ENCODE peak calls at places on chromosome 21, in five cellular contexts. G, Y, J, N and V are unnamed samples.

GRCh38 chr21:33980276-33980916 is 64.8 kb upstream of the ATP5PO start:
- DNase-seq in N (no peak), Y (no peak), G (no peak), J (peak), V (no peak)

GRCh38 chr21:43571976-43572375 is 87.3 kb downstream of the HSF2BP start:
- DNase-seq in N (no peak), G (no peak), J (no peak), Y (no peak), V (no peak)

GRCh38 chr21:36627242-36627641 is 71.7 kb upstream of the SIM2 start:
- DNase-seq in N (peak), J (peak), Y (no peak), G (no peak), V (no peak)

GRCh38 chr21:16420086-16420724 is 690.4 kb downstream of the USP25 start:
- DNase-seq in G (peak), J (peak), Y (peak), N (peak), V (no peak)

GRCh38 chr21:32834825-32835224 is 63.3 kb upstream of the PAXBP1 start:
- DNase-seq in J (no peak), N (no peak), G (no peak), Y (no peak), V (no peak)

GRCh38 chr21:26041441-26042180 is 129.0 kb downstream of the APP start:
- DNase-seq in G (no peak), J (peak), Y (peak), N (no peak), V (no peak)

GRCh38 chr21:43719748-43720538 is 1.0 kb downstream of the PDXK start:
- DNase-seq in J (no peak), Y (peak), G (no peak), N (no peak), V (no peak)

GRCh38 chr21:39136711-39137110 is 46.5 kb downstream of the PSMG1 start:
- DNase-seq in J (peak), N (no peak), Y (peak), G (peak), V (no peak)

GRCh38 chr21:33940846-33941245 is 25.2 kb upstream of the ATP5PO start:
- DNase-seq in G (no peak), J (no peak), Y (peak), N (no peak), V (no peak)

GRCh38 chr21:44658511-44658910 is 779 bp downstream of the KRTAP12-3 start:
- DNase-seq in Y (no peak), G (no peak), J (no peak), N (no peak), V (no peak)

GRCh38 chr21:38716942-38717341 is 88.8 kb upstream of the ETS2 start:
- DNase-seq in G (no peak), N (no peak), Y (no peak), J (peak), V (no peak)

GRCh38 chr21:16308269-16308668 is 578.5 kb downstream of the USP25 start:
- DNase-seq in N (no peak), Y (no peak), G (no peak), J (peak), V (no peak)

GRCh38 chr21:38813143-38813542 is 7.4 kb downstream of the ETS2 start:
- DNase-seq in Y (no peak), N (no peak), G (no peak), J (no peak), V (no peak)

GRCh38 chr21:39003982-39004775 is 179.1 kb downstream of the PSMG1 start:
- DNase-seq in G (no peak), Y (peak), J (no peak), N (no peak), V (no peak)

GRCh38 chr21:43004926-43005325 is 30.6 kb downstream of the PKNOX1 start:
- DNase-seq in Y (no peak), G (no peak), N (no peak), J (no peak), V (no peak)

GRCh38 chr21:17513214-17514123 is 626 bp downstream of the CXADR start:
- DNase-seq in G (peak), J (peak), Y (peak), N (no peak), V (peak)

GRCh38 chr21:44758141-44758561 is 43.5 kb downstream of the UBE2G2 start:
- DNase-seq in N (no peak), J (no peak), G (no peak), Y (no peak), V (no peak)

GRCh38 chr21:45050361-45050785 is 24.0 kb upstream of the ADARB1 start:
- DNase-seq in Y (no peak), G (no peak), N (no peak), J (no peak), V (no peak)

GRCh38 chr21:27803571-27803970 is 836.7 kb upstream of the ADAMTS5 start:
- DNase-seq in G (no peak), N (no peak), Y (peak), J (no peak), V (no peak)

GRCh38 chr21:44380876-44381275 is 27.5 kb downstream of the TRPM2 start:
- DNase-seq in N (no peak), G (no peak), Y (no peak), J (no peak), V (no peak)

GRCh38 chr21:29334717-29335428 is 36.2 kb downstream of the BACH1 start:
- DNase-seq in Y (peak), G (no peak), N (no peak), J (peak), V (no peak)

GRCh38 chr21:38268859-38269566 is 12.2 kb downstream of the KCNJ15 start:
- DNase-seq in J (peak), Y (no peak), N (no peak), G (no peak), V (peak)

GRCh38 chr21:44455524-44456206 is 355 bp downstream of the LRRC3 start:
- DNase-seq in Y (peak), N (no peak), J (peak), G (peak), V (peak)

GRCh38 chr21:38800924-38801744 is 4.6 kb upstream of the ETS2 start:
- DNase-seq in J (peak), G (no peak), Y (no peak), N (no peak), V (no peak)

GRCh38 chr21:32803651-32804050 is 32.1 kb upstream of the PAXBP1 start:
- DNase-seq in N (no peak), Y (peak), G (no peak), J (no peak), V (no peak)

GRCh38 chr21:27713159-27714109 is 746.5 kb upstream of the ADAMTS5 start:
- DNase-seq in J (peak), Y (no peak), G (no peak), N (no peak), V (no peak)

GRCh38 chr21:25350056-25350455 is 257.2 kb downstream of the MRPL39 start:
- DNase-seq in J (peak), N (no peak), G (no peak), Y (peak), V (peak)

GRCh38 chr21:44875341-44875740 is 1.9 kb upstream of the PTTG1IP start:
- DNase-seq in J (peak), N (no peak), Y (peak), G (no peak), V (no peak)

GRCh38 chr21:17506936-17507335 is 5.9 kb upstream of the CXADR start:
- DNase-seq in N (no peak), Y (no peak), J (no peak), G (no peak), V (no peak)

GRCh38 chr21:16751705-16752104 is 761.1 kb upstream of the CXADR start:
- DNase-seq in J (peak), G (no peak), N (no peak), Y (no peak), V (no peak)

GRCh38 chr21:41847066-41847804 is 31.9 kb downstream of the PRDM15 start:
- DNase-seq in Y (peak), J (no peak), G (no peak), N (no peak), V (no peak)
- TF ChIP-seq CTCF in Y (peak), J (no peak), G (no peak), N (peak), V (no peak)

GRCh38 chr21:19326581-19327319 is 923.2 kb upstream of the TMPRSS15 start:
- DNase-seq in G (no peak), J (no peak), Y (no peak), N (no peak), V (no peak)

GRCh38 chr21:19321688-19322087 is 918.1 kb upstream of the TMPRSS15 start:
- DNase-seq in G (no peak), N (no peak), J (no peak), Y (no peak), V (no peak)

GRCh38 chr21:19322360-19322759 is 918.8 kb upstream of the TMPRSS15 start:
- DNase-seq in Y (no peak), G (no peak), N (no peak), J (no peak), V (no peak)
- TF ChIP-seq CTCF in Y (no peak), G (no peak), N (peak), J (no peak), V (no peak)

GRCh38 chr21:22575165-22575584 is 1577.0 kb downstream of the NCAM2 start:
- DNase-seq in G (no peak), J (no peak), Y (no peak), N (no peak), V (no peak)
- TF ChIP-seq CTCF in G (no peak), J (no peak), Y (no peak), N (no peak), V (no peak)

GRCh38 chr21:35231115-35231514 is 182.0 kb upstream of the RUNX1 start:
- DNase-seq in Y (no peak), J (peak), G (no peak), N (no peak), V (no peak)
- TF ChIP-seq CTCF in Y (no peak), J (no peak), G (no peak), N (no peak), V (no peak)

GRCh38 chr21:15034126-15034848 is 30.5 kb downstream of the NRIP1 start:
- DNase-seq in J (no peak), Y (peak), G (no peak), N (no peak), V (no peak)
- TF ChIP-seq CTCF in J (no peak), Y (no peak), G (no peak), N (no peak), V (no peak)

DNA sequence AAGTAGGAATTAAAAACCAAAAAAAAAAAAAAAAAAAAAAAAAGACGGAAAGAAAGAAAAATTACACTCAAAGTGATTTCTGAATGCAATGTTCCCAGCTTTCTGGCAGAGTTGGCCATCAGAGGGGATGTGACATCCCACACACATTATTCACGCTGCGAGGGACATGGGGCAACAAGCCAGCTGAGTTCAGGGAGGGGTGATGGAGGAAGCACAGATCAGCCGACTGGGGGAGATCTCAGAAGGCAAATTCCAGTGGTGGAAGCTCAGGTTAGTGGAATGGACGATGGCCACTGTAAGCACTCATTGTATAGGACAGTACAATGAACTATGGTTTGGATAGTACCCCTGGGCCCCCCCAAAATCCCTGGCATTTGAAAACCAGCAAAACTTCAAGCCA is 311.9 kb downstream of the PCP4 start:
- DNase-seq in Y (no peak), J (no peak), G (no peak), N (no peak), V (no peak)
- TF ChIP-seq CTCF in Y (no peak), J (no peak), G (no peak), N (no peak), V (no peak)

DNA sequence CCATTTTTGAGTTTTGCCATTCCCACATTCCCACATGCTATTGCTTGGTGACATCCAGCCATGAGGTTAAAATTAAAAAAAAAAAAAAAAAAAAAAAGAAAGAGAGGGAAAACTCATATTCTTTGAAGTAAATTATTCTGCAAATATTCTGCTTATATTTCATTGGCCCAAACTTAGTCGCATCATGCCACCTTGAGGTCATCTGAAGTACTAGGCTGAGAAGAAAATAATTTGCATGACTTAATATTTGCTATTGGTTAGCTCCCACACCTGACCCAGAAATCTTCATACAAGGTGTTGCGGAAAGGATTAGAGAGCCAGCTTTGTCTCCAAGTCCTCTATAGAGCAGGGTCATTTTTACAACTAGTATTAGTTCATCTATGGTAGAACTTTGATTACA is 2206.0 kb downstream of the MRPL39 start:
- DNase-seq in Y (no peak), N (no peak), J (no peak), G (no peak), V (no peak)
- TF ChIP-seq CTCF in Y (no peak), N (no peak), J (peak), G (no peak), V (no peak)

GRCh38 chr21:31781737-31782136 is 49.8 kb upstream of the SCAF4 start:
- DNase-seq in N (no peak), G (peak), J (peak), Y (peak), V (no peak)

GRCh38 chr21:31788581-31788980 is 56.7 kb upstream of the SCAF4 start:
- DNase-seq in J (no peak), N (no peak), Y (no peak), G (no peak), V (no peak)

GRCh38 chr21:31780944-31781343 is 49.0 kb upstream of the SCAF4 start:
- DNase-seq in N (no peak), J (peak), Y (no peak), G (no peak), V (no peak)

GRCh38 chr21:31786164-31786920 is 54.4 kb upstream of the SCAF4 start:
- DNase-seq in N (no peak), Y (no peak), G (peak), J (no peak), V (no peak)
- TF ChIP-seq CTCF in N (no peak), Y (no peak), G (no peak), J (no peak), V (no peak)

DNA sequence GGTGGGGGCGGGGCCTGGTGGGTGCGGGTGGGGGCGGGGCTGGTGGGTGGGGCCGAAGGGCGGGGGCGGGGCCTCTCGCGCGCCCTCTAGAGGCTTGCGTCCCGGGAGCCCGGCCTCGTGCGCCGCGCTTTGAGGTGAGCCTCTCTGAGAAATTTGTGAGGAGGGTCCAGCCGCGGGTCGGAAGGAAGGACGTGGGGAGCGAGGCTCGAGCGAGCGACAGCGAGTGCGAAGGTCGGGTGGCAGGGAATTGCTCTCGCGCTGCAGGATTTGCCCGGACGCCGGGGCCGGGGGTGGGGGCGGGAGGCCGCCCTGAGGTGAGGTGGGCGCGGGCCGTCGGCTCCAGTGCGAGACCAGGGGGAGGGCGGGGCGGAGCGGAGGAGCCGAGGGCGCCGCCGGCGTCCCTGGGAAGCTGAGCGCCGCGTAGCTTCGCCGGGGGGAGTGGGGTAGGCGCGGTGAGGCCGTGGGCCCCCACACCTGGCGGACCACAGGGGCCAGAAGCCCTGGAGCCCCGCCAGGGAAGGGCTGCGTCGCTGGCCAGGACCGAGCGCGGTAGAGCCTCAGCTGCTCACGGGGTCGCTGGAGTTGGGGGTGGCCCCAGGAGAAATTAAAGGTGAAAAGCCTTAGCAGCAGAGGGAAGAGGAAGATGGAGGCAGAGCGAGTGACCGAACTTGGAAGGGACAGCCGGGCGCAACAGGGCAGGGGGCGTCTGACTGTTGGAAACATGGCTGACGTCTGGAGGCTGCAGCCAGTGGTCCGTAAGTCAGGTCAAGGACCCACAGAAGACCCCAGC is 754 bp upstream of the LSS start:
- DNase-seq in J (no peak), G (no peak), N (no peak), Y (no peak), V (no peak)
- TF ChIP-seq CTCF in J (peak), G (no peak), N (peak), Y (peak), V (peak)